ENCODE peak calls at places on chromosomes 11 and 22, in seven cellular contexts. Q is GM12892, K is GM12891, C is H1, R is K562, F is SK-N-SH, X is HepG2. O is an unnamed sample.

GRCh38 chr22:20137671-20138416 is 6.2 kb downstream of the ZDHHC8 start:
- DNase-seq in Q (no peak), K (no peak), C (no peak), R (peak; percentile 73), F (no peak), X (no peak), O (no peak)

GRCh38 chr22:25203082-25203481 is 3.4 kb downstream of the CRYBB3 start:
- DNase-seq in Q (no peak), K (no peak), C (no peak), R (no peak), F (no peak), X (no peak), O (no peak)

GRCh38 chr11:134784046-134784445 is 372.0 kb upstream of the B3GAT1 start:
- DNase-seq in Q (no peak), K (no peak), C (no peak), R (no peak), F (no peak), X (no peak), O (no peak)

GRCh38 chr11:119942583-119943338 is 195.2 kb downstream of the TRIM29 start:
- DNase-seq in Q (no peak), K (no peak), C (no peak), R (no peak), F (no peak), X (no peak), O (no peak)

GRCh38 chr11:75244052-75244814 is 3.7 kb downstream of the TPBGL start:
- DNase-seq in Q (no peak), K (no peak), C (no peak), R (no peak), F (peak; percentile 2), X (no peak), O (no peak)

GRCh38 chr11:6472934-6473333 is 807 bp downstream of the TRIM3 start:
- DNase-seq in Q (no peak), K (no peak), C (no peak), R (no peak), F (no peak), X (no peak), O (no peak)

GRCh38 chr11:116714902-116715301 is 57.9 kb downstream of the BUD13 start:
- DNase-seq in Q (no peak), K (no peak), C (no peak), R (no peak), F (no peak), X (no peak), O (no peak)

GRCh38 chr11:13120691-13121090 is 111.6 kb downstream of the RASSF10 start:
- DNase-seq in Q (no peak), K (no peak), C (no peak), R (no peak), F (no peak), X (no peak), O (no peak)

GRCh38 chr11:58530236-58530635 is 22.3 kb upstream of the OR5B21 start:
- DNase-seq in Q (no peak), K (no peak), C (no peak), R (no peak), F (no peak), X (no peak), O (no peak)

GRCh38 chr11:109783842-109784241 is 309.4 kb upstream of the ZC3H12C start:
- DNase-seq in Q (no peak), K (no peak), C (no peak), R (no peak), F (peak; percentile 4), X (no peak), O (peak; percentile 15)

GRCh38 chr11:62792193-62792575 is 378 bp upstream of the TMEM223 start:
- DNase-seq in Q (no peak), K (no peak), C (peak; percentile 51), R (no peak), F (peak; percentile 62), X (no peak), O (no peak)
- TF ChIP-seq TAF1 in Q (no peak), K (no peak), C (no peak), R (no peak), F (no peak), X (no peak), O (no peak)

GRCh38 chr11:123507043-123507442 is 77.0 kb downstream of the GRAMD1B start:
- DNase-seq in Q (no peak), K (no peak), C (no peak), R (no peak), F (no peak), X (no peak), O (no peak)

GRCh38 chr11:123509737-123510578 is 79.9 kb downstream of the GRAMD1B start:
- DNase-seq in Q (no peak), K (no peak), C (peak; percentile 65), R (no peak), F (peak; percentile 84), X (no peak), O (no peak)

GRCh38 chr11:123504401-123504800 is 74.3 kb downstream of the GRAMD1B start:
- DNase-seq in Q (no peak), K (no peak), C (no peak), R (no peak), F (no peak), X (no peak), O (no peak)

GRCh38 chr11:123510579-123510905 is 80.5 kb downstream of the GRAMD1B start:
- DNase-seq in Q (no peak), K (no peak), C (no peak), R (no peak), F (no peak), X (no peak), O (no peak)

DNA sequence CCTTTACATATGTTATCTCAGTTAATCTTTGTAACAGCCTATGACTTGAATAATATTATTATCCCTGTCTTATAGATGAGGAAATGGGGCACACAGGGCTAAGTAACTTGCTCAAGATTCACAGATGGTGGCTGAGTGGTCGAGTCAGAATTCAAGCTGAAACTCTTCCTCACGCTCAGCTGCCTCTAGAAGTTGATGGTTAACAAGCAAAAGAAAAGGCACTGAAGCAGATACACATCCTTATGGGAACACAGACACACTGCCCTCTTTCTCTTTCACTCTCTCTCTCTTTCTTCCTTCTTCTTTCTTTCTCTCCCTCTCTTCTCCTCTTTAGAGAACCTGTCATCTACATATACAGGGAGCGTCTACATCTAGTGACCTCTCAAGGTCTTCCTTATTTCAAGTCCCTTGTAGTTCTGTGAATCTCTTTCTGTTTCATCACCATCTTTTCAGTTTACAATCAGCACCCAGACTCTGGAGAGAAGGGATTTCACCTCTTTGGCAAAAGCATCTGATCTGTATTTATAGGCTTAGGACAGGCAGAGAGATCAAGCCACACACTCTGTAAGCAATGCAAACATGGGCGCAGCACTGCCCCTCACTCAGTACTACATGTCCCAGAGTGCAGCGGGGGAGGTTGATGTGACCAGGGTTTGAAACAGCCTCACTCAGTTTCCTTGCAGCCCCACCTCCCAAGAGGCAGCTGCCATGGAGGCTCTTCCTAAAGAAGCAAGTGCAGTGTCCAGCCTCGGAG is 75.7 kb downstream of the GRAMD1B start:
- DNase-seq in Q (no peak), K (no peak), C (peak; percentile 64), R (no peak), F (peak; percentile 46), X (no peak), O (no peak)
- TF ChIP-seq TAF1 in Q (no peak), K (no peak), C (no peak), R (no peak), F (no peak), X (no peak), O (no peak)

GRCh38 chr11:33835143-33835878 is 56.6 kb downstream of the LMO2 start:
- DNase-seq in Q (no peak), K (no peak), C (no peak), R (no peak), F (peak; percentile 39), X (peak; percentile 33), O (peak; percentile 3)
- TF ChIP-seq TAF1 in Q (no peak), K (no peak), C (no peak), R (no peak), F (no peak), X (no peak), O (no peak)

DNA sequence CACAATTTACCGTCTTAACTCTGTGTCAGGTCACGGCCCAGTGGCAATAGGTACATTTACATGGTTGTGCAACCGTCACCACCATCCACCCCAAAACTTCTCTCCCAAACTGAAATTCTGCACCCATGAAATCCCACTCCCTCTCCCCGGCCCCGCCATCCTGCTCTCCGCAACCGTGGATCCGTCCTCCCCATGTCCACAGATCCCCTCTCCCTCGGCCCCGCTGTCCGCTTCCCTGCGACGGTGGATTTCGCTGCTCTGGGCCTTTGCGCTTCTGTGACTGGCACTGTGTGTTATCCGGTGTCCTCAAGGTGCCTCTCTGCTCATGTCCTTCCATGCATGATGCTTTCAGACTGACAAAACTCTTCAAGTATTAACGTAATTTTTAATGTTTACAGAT is 76.3 kb downstream of the KCNQ1 start:
- DNase-seq in Q (no peak), K (no peak), C (no peak), R (no peak), F (no peak), X (no peak), O (no peak)
- TF ChIP-seq TAF1 in Q (no peak), K (no peak), C (no peak), R (no peak), F (no peak), X (no peak), O (no peak)

GRCh38 chr22:27627901-27628300 is 173.7 kb downstream of the MN1 start:
- DNase-seq in Q (no peak), K (no peak), C (no peak), R (no peak), F (no peak), X (no peak), O (no peak)

GRCh38 chr22:27629908-27630733 is 171.4 kb downstream of the MN1 start:
- DNase-seq in Q (no peak), K (no peak), C (peak; percentile 66), R (no peak), F (no peak), X (no peak), O (no peak)

GRCh38 chr22:27628341-27628740 is 173.2 kb downstream of the MN1 start:
- DNase-seq in Q (no peak), K (no peak), C (no peak), R (no peak), F (no peak), X (no peak), O (no peak)

GRCh38 chr22:27627444-27627833 is 174.1 kb downstream of the MN1 start:
- DNase-seq in Q (no peak), K (no peak), C (no peak), R (peak; percentile 45), F (no peak), X (peak; percentile 87), O (no peak)

GRCh38 chr22:27628891-27629631 is 172.5 kb downstream of the MN1 start:
- DNase-seq in Q (no peak), K (no peak), C (no peak), R (no peak), F (no peak), X (no peak), O (no peak)
- TF ChIP-seq TAF1 in Q (no peak), K (no peak), C (no peak), R (no peak), F (no peak), X (no peak), O (no peak)

O was measured in GM12878.